ENCODE peak calls at places on chromosomes 7 and 10, in ten cellular contexts. One of them, this sample, is unnamed.

GRCh38 chr7:4712371-4713182 is 30.5 kb downstream of the FOXK1 start:
- DNase-seq in kidney glomerular epithelial cell: peak
- DNase-seq in smooth muscle cell of the brain vasculature: no peak
- DNase-seq in stimulated activated CD8-positive, alpha-beta memory T cell treated with anti-CD3 and anti-CD28 coated beads, Interleukin-4, amount 100 ng/mL, for 4 hours: no peak
- DNase-seq in prostate gland: peak
- DNase-seq in cardiac fibroblast: no peak
- DNase-seq in mesenteric fat pad: no peak
- DNase-seq in EL: peak
- DNase-seq in glomerular endothelial cell: no peak
- DNase-seq in effector CD4-positive, alpha-beta T cell: no peak
- DNase-seq in this sample: no peak

GRCh38 chr10:47134166-47134565 is 165.8 kb upstream of the GDF10 start:
- DNase-seq in kidney glomerular epithelial cell: no peak
- DNase-seq in smooth muscle cell of the brain vasculature: no peak
- DNase-seq in stimulated activated CD8-positive, alpha-beta memory T cell treated with anti-CD3 and anti-CD28 coated beads, Interleukin-4, amount 100 ng/mL, for 4 hours: no peak
- DNase-seq in prostate gland: no peak
- DNase-seq in cardiac fibroblast: no peak
- DNase-seq in mesenteric fat pad: no peak
- DNase-seq in EL: no peak
- DNase-seq in glomerular endothelial cell: no peak
- DNase-seq in effector CD4-positive, alpha-beta T cell: no peak
- DNase-seq in this sample: no peak

GRCh38 chr10:1109795-1110673 is 53.8 kb downstream of the WDR37 start:
- DNase-seq in kidney glomerular epithelial cell: peak
- DNase-seq in smooth muscle cell of the brain vasculature: peak
- DNase-seq in stimulated activated CD8-positive, alpha-beta memory T cell treated with anti-CD3 and anti-CD28 coated beads, Interleukin-4, amount 100 ng/mL, for 4 hours: peak
- DNase-seq in prostate gland: peak
- DNase-seq in cardiac fibroblast: peak
- DNase-seq in mesenteric fat pad: no peak
- DNase-seq in EL: peak
- DNase-seq in glomerular endothelial cell: peak
- DNase-seq in effector CD4-positive, alpha-beta T cell: peak
- DNase-seq in this sample: peak

GRCh38 chr7:2032876-2033407 is 199.8 kb downstream of the MAD1L1 start:
- DNase-seq in kidney glomerular epithelial cell: no peak
- DNase-seq in smooth muscle cell of the brain vasculature: no peak
- DNase-seq in stimulated activated CD8-positive, alpha-beta memory T cell treated with anti-CD3 and anti-CD28 coated beads, Interleukin-4, amount 100 ng/mL, for 4 hours: no peak
- DNase-seq in prostate gland: no peak
- DNase-seq in cardiac fibroblast: no peak
- DNase-seq in mesenteric fat pad: peak
- DNase-seq in EL: no peak
- DNase-seq in glomerular endothelial cell: no peak
- DNase-seq in effector CD4-positive, alpha-beta T cell: no peak
- DNase-seq in this sample: no peak

GRCh38 chr7:40329601-40330153 is 194.9 kb downstream of the SUGCT start:
- DNase-seq in kidney glomerular epithelial cell: peak
- DNase-seq in smooth muscle cell of the brain vasculature: no peak
- DNase-seq in stimulated activated CD8-positive, alpha-beta memory T cell treated with anti-CD3 and anti-CD28 coated beads, Interleukin-4, amount 100 ng/mL, for 4 hours: no peak
- DNase-seq in prostate gland: no peak
- DNase-seq in cardiac fibroblast: peak
- DNase-seq in mesenteric fat pad: no peak
- DNase-seq in EL: peak
- DNase-seq in glomerular endothelial cell: no peak
- DNase-seq in effector CD4-positive, alpha-beta T cell: no peak
- DNase-seq in this sample: peak

GRCh38 chr10:111515264-111515663 is 438.4 kb downstream of the ADRA2A start:
- DNase-seq in kidney glomerular epithelial cell: no peak
- DNase-seq in smooth muscle cell of the brain vasculature: no peak
- DNase-seq in stimulated activated CD8-positive, alpha-beta memory T cell treated with anti-CD3 and anti-CD28 coated beads, Interleukin-4, amount 100 ng/mL, for 4 hours: no peak
- DNase-seq in prostate gland: no peak
- DNase-seq in cardiac fibroblast: no peak
- DNase-seq in mesenteric fat pad: no peak
- DNase-seq in EL: no peak
- DNase-seq in glomerular endothelial cell: no peak
- DNase-seq in effector CD4-positive, alpha-beta T cell: no peak
- DNase-seq in this sample: no peak

GRCh38 chr10:30270247-30270646 is 78.8 kb downstream of the MTPAP start:
- DNase-seq in kidney glomerular epithelial cell: no peak
- DNase-seq in smooth muscle cell of the brain vasculature: no peak
- DNase-seq in stimulated activated CD8-positive, alpha-beta memory T cell treated with anti-CD3 and anti-CD28 coated beads, Interleukin-4, amount 100 ng/mL, for 4 hours: no peak
- DNase-seq in prostate gland: no peak
- DNase-seq in cardiac fibroblast: peak
- DNase-seq in mesenteric fat pad: no peak
- DNase-seq in EL: no peak
- DNase-seq in glomerular endothelial cell: no peak
- DNase-seq in effector CD4-positive, alpha-beta T cell: no peak
- DNase-seq in this sample: no peak

GRCh38 chr10:48935141-48935540 is 4.5 kb downstream of the LRRC18 start:
- DNase-seq in kidney glomerular epithelial cell: no peak
- DNase-seq in smooth muscle cell of the brain vasculature: no peak
- DNase-seq in stimulated activated CD8-positive, alpha-beta memory T cell treated with anti-CD3 and anti-CD28 coated beads, Interleukin-4, amount 100 ng/mL, for 4 hours: no peak
- DNase-seq in prostate gland: no peak
- DNase-seq in cardiac fibroblast: no peak
- DNase-seq in mesenteric fat pad: peak
- DNase-seq in EL: no peak
- DNase-seq in glomerular endothelial cell: no peak
- DNase-seq in effector CD4-positive, alpha-beta T cell: no peak
- DNase-seq in this sample: no peak

GRCh38 chr10:103759100-103759781 is 96.1 kb downstream of the SH3PXD2A start:
- DNase-seq in kidney glomerular epithelial cell: peak
- DNase-seq in smooth muscle cell of the brain vasculature: no peak
- DNase-seq in stimulated activated CD8-positive, alpha-beta memory T cell treated with anti-CD3 and anti-CD28 coated beads, Interleukin-4, amount 100 ng/mL, for 4 hours: no peak
- DNase-seq in prostate gland: no peak
- DNase-seq in cardiac fibroblast: peak
- DNase-seq in mesenteric fat pad: no peak
- DNase-seq in EL: peak
- DNase-seq in glomerular endothelial cell: no peak
- DNase-seq in effector CD4-positive, alpha-beta T cell: no peak
- DNase-seq in this sample: peak

GRCh38 chr7:610141-610530 is 90.5 kb upstream of the PDGFA start:
- DNase-seq in kidney glomerular epithelial cell: no peak
- DNase-seq in smooth muscle cell of the brain vasculature: no peak
- DNase-seq in stimulated activated CD8-positive, alpha-beta memory T cell treated with anti-CD3 and anti-CD28 coated beads, Interleukin-4, amount 100 ng/mL, for 4 hours: no peak
- DNase-seq in prostate gland: no peak
- DNase-seq in cardiac fibroblast: no peak
- DNase-seq in mesenteric fat pad: no peak
- DNase-seq in EL: no peak
- DNase-seq in glomerular endothelial cell: no peak
- DNase-seq in effector CD4-positive, alpha-beta T cell: no peak
- DNase-seq in this sample: no peak

GRCh38 chr10:24721254-24722106 is 2.2 kb downstream of the ARHGAP21 start:
- DNase-seq in kidney glomerular epithelial cell: peak
- DNase-seq in smooth muscle cell of the brain vasculature: no peak
- DNase-seq in stimulated activated CD8-positive, alpha-beta memory T cell treated with anti-CD3 and anti-CD28 coated beads, Interleukin-4, amount 100 ng/mL, for 4 hours: no peak
- DNase-seq in prostate gland: peak
- DNase-seq in cardiac fibroblast: no peak
- DNase-seq in mesenteric fat pad: no peak
- DNase-seq in EL: peak
- DNase-seq in glomerular endothelial cell: no peak
- DNase-seq in effector CD4-positive, alpha-beta T cell: no peak
- DNase-seq in this sample: no peak

GRCh38 chr7:27316311-27316710 is 73.7 kb downstream of the EVX1 start:
- DNase-seq in kidney glomerular epithelial cell: no peak
- DNase-seq in smooth muscle cell of the brain vasculature: no peak
- DNase-seq in stimulated activated CD8-positive, alpha-beta memory T cell treated with anti-CD3 and anti-CD28 coated beads, Interleukin-4, amount 100 ng/mL, for 4 hours: no peak
- DNase-seq in prostate gland: no peak
- DNase-seq in cardiac fibroblast: peak
- DNase-seq in mesenteric fat pad: no peak
- DNase-seq in EL: no peak
- DNase-seq in glomerular endothelial cell: no peak
- DNase-seq in effector CD4-positive, alpha-beta T cell: no peak
- DNase-seq in this sample: no peak

GRCh38 chr7:95772298-95772770 is at the start of gene DYNC1I1:
- DNase-seq in kidney glomerular epithelial cell: peak
- DNase-seq in smooth muscle cell of the brain vasculature: no peak
- DNase-seq in stimulated activated CD8-positive, alpha-beta memory T cell treated with anti-CD3 and anti-CD28 coated beads, Interleukin-4, amount 100 ng/mL, for 4 hours: no peak
- DNase-seq in prostate gland: peak
- DNase-seq in cardiac fibroblast: peak
- DNase-seq in mesenteric fat pad: no peak
- DNase-seq in EL: peak
- DNase-seq in glomerular endothelial cell: no peak
- DNase-seq in effector CD4-positive, alpha-beta T cell: no peak
- DNase-seq in this sample: peak

This sample was measured in retinal pigment epithelial cell.